ENCODE peak calls at places on chromosomes 2 and 18, in ten cellular contexts. S is cardiac fibroblast; R is IMR-90; F is AG04449; N is skeletal muscle cell; W is osteoblast; U is CD4-positive, CD25-positive, alpha-beta regulatory T cell; V is astrocyte of the cerebellum; K is vagina; B is upper lobe of right lung. D is an unnamed sample.

GRCh38 chr2:239310401-239311061 is 90.3 kb downstream of the HDAC4 start:
- DNase-seq in W (no peak), B (peak), R (no peak), F (no peak), S (no peak), K (peak), V (no peak), U (no peak), N (no peak), D (no peak)

GRCh38 chr2:86238354-86238753 is 39.1 kb downstream of the MRPL35 start:
- DNase-seq in R (no peak), K (no peak), U (no peak), S (no peak), W (no peak), F (no peak), V (no peak), N (no peak), B (no peak), D (no peak)

GRCh38 chr2:12048551-12048950 is 302.1 kb downstream of the LPIN1 start:
- DNase-seq in K (no peak), F (no peak), W (no peak), S (no peak), N (no peak), R (no peak), U (no peak), V (no peak), B (no peak), D (no peak)

GRCh38 chr2:79832540-79833234 is 319.8 kb downstream of the CTNNA2 start:
- DNase-seq in B (no peak), N (no peak), F (no peak), W (no peak), U (no peak), R (no peak), K (no peak), V (no peak), S (no peak), D (no peak)

GRCh38 chr2:181104512-181105121 is 124.2 kb downstream of the UBE2E3 start:
- DNase-seq in W (peak), U (peak), V (peak), B (no peak), S (peak), N (peak), R (peak), F (peak), K (no peak), D (peak)

GRCh38 chr18:26549486-26550435 is 1.4 kb upstream of the KCTD1 start:
- DNase-seq in F (no peak), R (peak), V (no peak), N (no peak), U (no peak), S (peak), W (peak), K (no peak), B (peak), D (peak)

GRCh38 chr2:100881629-100882028 is 61.7 kb downstream of the NPAS2 start:
- DNase-seq in V (no peak), U (no peak), S (no peak), B (no peak), R (no peak), F (no peak), W (no peak), N (no peak), K (no peak), D (no peak)

GRCh38 chr18:31512203-31512764 is 14.3 kb downstream of the DSG2 start:
- DNase-seq in S (peak), N (peak), V (no peak), U (no peak), B (no peak), K (no peak), R (peak), W (peak), F (no peak), D (no peak)

GRCh38 chr2:44918095-44918775 is 23.3 kb upstream of the SIX3 start:
- DNase-seq in N (no peak), V (peak), S (no peak), W (no peak), K (no peak), U (no peak), R (no peak), B (no peak), F (no peak), D (no peak)

GRCh38 chr2:20595439-20596192 is 55.3 kb downstream of the HS1BP3 start:
- DNase-seq in R (peak), W (no peak), S (peak), K (no peak), U (no peak), F (no peak), V (peak), B (peak), N (no peak), D (no peak)

GRCh38 chr2:147558620-147559019 is 286.2 kb upstream of the ACVR2A start:
- DNase-seq in S (no peak), R (no peak), F (no peak), V (no peak), B (no peak), W (no peak), K (no peak), U (no peak), N (no peak), D (no peak)

GRCh38 chr2:205091411-205091810 is 546.1 kb downstream of the PARD3B start:
- DNase-seq in B (no peak), U (no peak), R (no peak), W (no peak), K (no peak), S (no peak), V (no peak), F (no peak), N (no peak), D (no peak)
- H3K4me3 ChIP-seq in B (no peak), U (no peak), R (no peak), W (no peak), K (no peak), S (no peak), V (no peak), F (no peak), N (no peak), D (no peak)

DNA sequence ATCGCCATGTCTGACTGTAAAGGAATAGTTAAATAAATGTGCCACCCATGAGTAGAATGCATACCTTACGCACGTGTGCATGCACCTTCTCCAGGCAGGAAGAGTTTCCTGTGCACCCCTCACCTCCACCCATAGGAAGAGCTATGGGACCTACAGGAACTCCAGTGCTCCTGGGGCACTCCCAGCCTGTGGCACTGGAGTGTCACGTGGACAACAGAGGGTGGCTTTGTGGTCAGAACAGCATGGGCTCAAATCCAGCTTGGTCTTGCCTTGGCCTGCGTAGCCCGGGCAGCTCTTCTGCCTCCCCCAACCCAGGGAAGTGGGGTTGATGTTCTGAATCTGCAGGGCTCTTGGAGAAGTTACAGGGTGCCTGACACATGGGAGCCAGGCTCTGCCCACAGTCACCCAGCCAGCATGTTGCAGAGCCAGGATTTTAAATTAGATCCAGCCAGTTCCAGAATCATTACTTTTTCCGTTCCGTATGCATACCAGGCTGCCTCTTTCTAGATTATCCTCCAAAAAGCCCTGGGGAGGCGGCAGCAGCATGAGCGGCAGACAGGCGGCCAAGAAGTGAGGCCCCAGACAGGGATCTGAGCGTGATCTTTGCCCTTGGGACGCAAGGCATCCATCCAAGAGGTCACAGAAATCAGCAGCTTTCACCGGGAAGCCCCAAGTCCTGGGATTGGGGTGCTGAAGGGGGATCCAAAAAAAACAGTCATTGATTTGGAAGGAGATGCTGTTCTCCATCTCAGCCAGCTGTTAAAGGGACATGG is 266.0 kb downstream of the ANAPC1 start:
- DNase-seq in R (no peak), U (no peak), W (no peak), S (peak), K (peak), F (no peak), B (no peak), V (no peak), N (no peak), D (no peak)
- H3K4me3 ChIP-seq in R (no peak), U (no peak), W (peak), S (no peak), K (no peak), F (no peak), B (no peak), V (no peak), N (no peak), D (no peak)

GRCh38 chr2:191885103-191885502 is 38.2 kb upstream of the CAVIN2 start:
- DNase-seq in F (no peak), R (no peak), B (no peak), W (no peak), U (no peak), K (no peak), V (no peak), N (no peak), S (no peak), D (no peak)
- H3K4me3 ChIP-seq in F (no peak), R (no peak), B (no peak), W (no peak), U (no peak), K (no peak), V (no peak), N (no peak), S (no peak), D (no peak)

GRCh38 chr2:88764850-88765153 is 73.3 kb downstream of the RPIA start:
- DNase-seq in K (no peak), W (no peak), S (no peak), N (no peak), V (no peak), B (no peak), F (no peak), U (no peak), R (no peak), D (no peak)
- H3K4me3 ChIP-seq in K (no peak), W (no peak), S (no peak), N (peak), V (peak), B (no peak), F (no peak), U (no peak), R (no peak), D (no peak)

D was measured in AG09309.